ENCODE peak calls at places on chromosome 11, in seven cellular contexts. B, Q, K, A, M, S and Y are unnamed samples.
A peak's percentile ranks its signal among the peaks of the same experiment; 100 is the strongest.

GRCh38 chr11:115792903-115793302 is 288.7 kb upstream of the CADM1 start:
- DNase-seq in B (no peak), Q (no peak), K (no peak), A (no peak), M (no peak), S (no peak), Y (no peak)

GRCh38 chr11:3130269-3131071 is 34.6 kb downstream of the OSBPL5 start:
- DNase-seq in B (no peak), Q (no peak), K (peak; percentile 79), A (peak; percentile 68), M (peak; percentile 41), S (no peak), Y (no peak)

GRCh38 chr11:72589802-72590761 is 84.1 kb downstream of the PDE2A start:
- DNase-seq in B (no peak), Q (peak; percentile 16), K (no peak), A (peak; percentile 77), M (no peak), S (no peak), Y (no peak)

GRCh38 chr11:72641900-72642814 is 32.1 kb downstream of the PDE2A start:
- DNase-seq in B (no peak), Q (no peak), K (no peak), A (peak; percentile 83), M (peak; percentile 71), S (peak; percentile 48), Y (no peak)

GRCh38 chr11:57144531-57145320 is 37.0 kb upstream of the LRRC55 start:
- DNase-seq in B (no peak), Q (no peak), K (no peak), A (no peak), M (no peak), S (no peak), Y (no peak)

GRCh38 chr11:59560290-59560701 is 49.0 kb downstream of the OR4D9 start:
- DNase-seq in B (peak; percentile 84), Q (peak; percentile 81), K (no peak), A (no peak), M (peak; percentile 52), S (peak; percentile 61), Y (peak; percentile 81)

GRCh38 chr11:70628881-70629844 is 230.8 kb downstream of the CTTN start:
- DNase-seq in B (no peak), Q (peak; percentile 9), K (no peak), A (no peak), M (peak; percentile 60), S (peak; percentile 40), Y (no peak)

GRCh38 chr11:43222215-43222614 is 89.6 kb upstream of the API5 start:
- DNase-seq in B (no peak), Q (no peak), K (no peak), A (no peak), M (no peak), S (no peak), Y (no peak)

DNA sequence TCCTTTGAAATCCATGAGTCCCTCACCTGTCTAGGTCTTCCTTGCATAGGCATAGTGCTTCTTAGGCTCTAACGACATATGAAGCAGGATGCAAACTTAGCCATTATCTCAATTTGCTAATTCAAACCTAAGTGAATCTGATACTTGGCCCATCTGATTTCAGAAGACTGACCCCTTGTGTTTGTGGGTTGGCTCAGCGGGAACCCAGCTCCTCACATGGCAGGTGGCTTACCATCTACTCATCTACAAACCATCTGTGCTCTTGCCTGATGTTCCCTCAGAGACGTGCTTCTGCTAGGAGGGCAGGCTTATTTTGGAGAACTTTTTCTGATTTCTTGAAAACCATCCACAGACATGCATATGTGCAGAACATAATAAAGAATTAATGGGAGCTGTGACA is 15.2 kb downstream of the ELMOD1 start:
- DNase-seq in B (no peak), Q (no peak), K (no peak), A (no peak), M (no peak), S (no peak), Y (no peak)
- TF ChIP-seq CTCF in B (peak; percentile 30), Q (no peak), K (no peak), A (no peak), M (no peak), S (no peak), Y (no peak)

DNA sequence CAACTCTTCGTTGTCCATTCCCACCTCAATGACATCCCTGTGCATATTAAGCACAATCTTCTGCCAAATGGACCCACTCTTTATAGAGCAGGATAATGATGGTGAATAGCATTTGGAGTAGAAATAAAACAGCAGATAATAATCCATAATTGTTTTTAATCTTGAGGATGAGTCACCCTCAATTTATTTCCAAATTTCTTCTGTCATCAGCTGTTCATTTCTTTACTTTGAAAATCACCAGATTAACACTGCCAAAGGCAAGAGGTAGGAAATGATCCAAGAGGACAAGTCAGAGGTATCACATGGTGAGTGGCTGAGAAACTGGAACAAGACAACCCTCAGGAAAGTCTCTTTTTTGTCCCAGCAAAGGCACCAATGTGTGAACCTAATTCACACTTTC is 7.3 kb upstream of the AMBRA1 start:
- DNase-seq in B (no peak), Q (peak; percentile 69), K (no peak), A (no peak), M (no peak), S (no peak), Y (no peak)
- TF ChIP-seq CTCF in B (no peak), Q (no peak), K (no peak), A (no peak), M (no peak), S (no peak), Y (no peak)

DNA sequence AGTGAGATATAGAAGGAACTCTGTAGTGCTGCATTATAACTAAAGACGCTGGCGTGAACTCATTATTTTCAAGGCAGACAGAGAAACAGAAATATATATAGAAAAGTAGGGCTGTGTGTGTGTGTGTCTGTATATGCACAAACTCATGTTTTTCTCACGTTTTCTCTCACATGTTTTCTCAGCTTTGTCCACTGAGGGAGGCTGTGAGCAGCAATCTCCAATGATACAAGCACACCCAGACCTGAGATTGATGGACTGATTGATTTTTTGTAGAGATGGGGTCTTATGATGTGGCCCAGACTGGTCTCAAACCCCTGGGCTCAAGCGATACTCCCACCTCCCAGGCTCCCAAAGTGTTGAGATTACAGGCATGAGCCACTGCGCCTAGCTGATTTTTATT is 122.5 kb downstream of the SERGEF start:
- DNase-seq in B (no peak), Q (no peak), K (no peak), A (no peak), M (no peak), S (no peak), Y (no peak)
- TF ChIP-seq CTCF in B (no peak), Q (peak; percentile 10), K (no peak), A (no peak), M (no peak), S (peak; percentile 8), Y (no peak)

GRCh38 chr11:127493330-127493729 is 492.8 kb upstream of the KIRREL3 start:
- DNase-seq in B (peak; percentile 3), Q (no peak), K (no peak), A (no peak), M (no peak), S (no peak), Y (no peak)
- TF ChIP-seq CTCF in B (peak; percentile 62), Q (no peak), K (no peak), A (peak; percentile 21), M (no peak), S (peak; percentile 23), Y (peak; percentile 80)